ENCODE peak calls at places on chromosomes 11 and 22, in ten cellular contexts. One of them, this sample, is unnamed.

GRCh38 chr11:31240340-31240904 is 129.1 kb downstream of the DCDC1 start:
- DNase-seq in LNCaP clone FGC: peak; percentile 33
- DNase-seq in H9: peak; percentile 40
- DNase-seq in tibial artery: no peak
- DNase-seq in GM23248: peak; percentile 39
- DNase-seq in osteocyte: no peak
- DNase-seq in CD4-positive, alpha-beta memory T cell: peak; percentile 24
- DNase-seq in GM12865: peak; percentile 47
- DNase-seq in SJSA1: no peak
- DNase-seq in activated naive CD4-positive, alpha-beta T cell: no peak
- DNase-seq in this sample: peak; percentile 10

GRCh38 chr22:46769191-46769675 is 6.8 kb downstream of the TBC1D22A start:
- DNase-seq in GM12865: peak; percentile 76
- DNase-seq in SJSA1: no peak
- DNase-seq in LNCaP clone FGC: no peak
- DNase-seq in tibial artery: no peak
- DNase-seq in GM23248: no peak
- DNase-seq in activated naive CD4-positive, alpha-beta T cell: no peak
- DNase-seq in osteocyte: no peak
- DNase-seq in CD4-positive, alpha-beta memory T cell: no peak
- DNase-seq in H9: no peak
- DNase-seq in this sample: no peak

GRCh38 chr11:74449369-74449931 is 17.9 kb downstream of the KCNE3 start:
- DNase-seq in SJSA1: peak; percentile 49
- DNase-seq in CD4-positive, alpha-beta memory T cell: peak; percentile 65
- DNase-seq in tibial artery: no peak
- DNase-seq in GM12865: peak; percentile 68
- DNase-seq in activated naive CD4-positive, alpha-beta T cell: no peak
- DNase-seq in LNCaP clone FGC: no peak
- DNase-seq in H9: peak; percentile 47
- DNase-seq in osteocyte: no peak
- DNase-seq in GM23248: peak; percentile 92
- DNase-seq in this sample: peak; percentile 84

GRCh38 chr11:103714246-103714645 is 322.2 kb upstream of the DDI1 start:
- DNase-seq in CD4-positive, alpha-beta memory T cell: no peak
- DNase-seq in tibial artery: no peak
- DNase-seq in GM12865: no peak
- DNase-seq in LNCaP clone FGC: no peak
- DNase-seq in osteocyte: no peak
- DNase-seq in H9: no peak
- DNase-seq in activated naive CD4-positive, alpha-beta T cell: no peak
- DNase-seq in SJSA1: no peak
- DNase-seq in GM23248: peak; percentile 56
- DNase-seq in this sample: no peak

GRCh38 chr11:111691731-111692130 is 74.5 kb downstream of the PPP2R1B start:
- DNase-seq in tibial artery: no peak
- DNase-seq in GM23248: no peak
- DNase-seq in LNCaP clone FGC: no peak
- DNase-seq in GM12865: no peak
- DNase-seq in H9: no peak
- DNase-seq in CD4-positive, alpha-beta memory T cell: no peak
- DNase-seq in SJSA1: no peak
- DNase-seq in osteocyte: no peak
- DNase-seq in activated naive CD4-positive, alpha-beta T cell: no peak
- DNase-seq in this sample: no peak

GRCh38 chr11:627273-627585 is 248 bp upstream of the SCT start:
- DNase-seq in activated naive CD4-positive, alpha-beta T cell: no peak
- DNase-seq in tibial artery: no peak
- DNase-seq in GM12865: no peak
- DNase-seq in H9: no peak
- DNase-seq in LNCaP clone FGC: no peak
- DNase-seq in osteocyte: no peak
- DNase-seq in SJSA1: no peak
- DNase-seq in GM23248: no peak
- DNase-seq in CD4-positive, alpha-beta memory T cell: no peak
- DNase-seq in this sample: no peak

GRCh38 chr11:2834893-2835767 is 50.4 kb downstream of the CDKN1C start:
- DNase-seq in activated naive CD4-positive, alpha-beta T cell: no peak
- DNase-seq in GM12865: no peak
- DNase-seq in osteocyte: no peak
- DNase-seq in CD4-positive, alpha-beta memory T cell: no peak
- DNase-seq in H9: no peak
- DNase-seq in tibial artery: no peak
- DNase-seq in LNCaP clone FGC: no peak
- DNase-seq in GM23248: no peak
- DNase-seq in SJSA1: no peak
- DNase-seq in this sample: no peak

GRCh38 chr22:29195964-29196666 is 9.6 kb upstream of the EMID1 start:
- DNase-seq in CD4-positive, alpha-beta memory T cell: no peak
- DNase-seq in tibial artery: peak; percentile 43
- DNase-seq in LNCaP clone FGC: no peak
- DNase-seq in activated naive CD4-positive, alpha-beta T cell: no peak
- DNase-seq in SJSA1: no peak
- DNase-seq in osteocyte: no peak
- DNase-seq in GM23248: no peak
- DNase-seq in H9: no peak
- DNase-seq in GM12865: no peak
- DNase-seq in this sample: no peak

GRCh38 chr11:119525855-119526196 is 102.9 kb upstream of the THY1 start:
- DNase-seq in H9: no peak
- DNase-seq in osteocyte: no peak
- DNase-seq in GM12865: no peak
- DNase-seq in tibial artery: no peak
- DNase-seq in CD4-positive, alpha-beta memory T cell: no peak
- DNase-seq in LNCaP clone FGC: no peak
- DNase-seq in SJSA1: no peak
- DNase-seq in activated naive CD4-positive, alpha-beta T cell: no peak
- DNase-seq in GM23248: no peak
- DNase-seq in this sample: no peak

GRCh38 chr11:104043137-104043536 is 6.7 kb downstream of the DDI1 start:
- DNase-seq in activated naive CD4-positive, alpha-beta T cell: no peak
- DNase-seq in SJSA1: no peak
- DNase-seq in osteocyte: no peak
- DNase-seq in GM12865: no peak
- DNase-seq in LNCaP clone FGC: no peak
- DNase-seq in tibial artery: no peak
- DNase-seq in CD4-positive, alpha-beta memory T cell: no peak
- DNase-seq in H9: no peak
- DNase-seq in GM23248: no peak
- DNase-seq in this sample: no peak

GRCh38 chr11:123033895-123034294 is 28.0 kb downstream of the HSPA8 start:
- DNase-seq in tibial artery: no peak
- DNase-seq in GM12865: no peak
- DNase-seq in SJSA1: no peak
- DNase-seq in osteocyte: no peak
- DNase-seq in activated naive CD4-positive, alpha-beta T cell: no peak
- DNase-seq in GM23248: peak; percentile 46
- DNase-seq in CD4-positive, alpha-beta memory T cell: no peak
- DNase-seq in H9: peak; percentile 39
- DNase-seq in LNCaP clone FGC: no peak
- DNase-seq in this sample: no peak

GRCh38 chr22:19504900-19505734 is 19.1 kb downstream of the CLDN5 start:
- DNase-seq in LNCaP clone FGC: no peak
- DNase-seq in osteocyte: no peak
- DNase-seq in tibial artery: peak; percentile 35
- DNase-seq in CD4-positive, alpha-beta memory T cell: no peak
- DNase-seq in H9: no peak
- DNase-seq in GM12865: no peak
- DNase-seq in GM23248: no peak
- DNase-seq in activated naive CD4-positive, alpha-beta T cell: no peak
- DNase-seq in SJSA1: no peak
- DNase-seq in this sample: no peak

GRCh38 chr22:46800102-46800857 is 37.8 kb downstream of the TBC1D22A start:
- DNase-seq in GM23248: no peak
- DNase-seq in CD4-positive, alpha-beta memory T cell: no peak
- DNase-seq in activated naive CD4-positive, alpha-beta T cell: no peak
- DNase-seq in SJSA1: peak; percentile 31
- DNase-seq in osteocyte: peak; percentile 72
- DNase-seq in tibial artery: peak; percentile 35
- DNase-seq in GM12865: no peak
- DNase-seq in LNCaP clone FGC: no peak
- DNase-seq in H9: no peak
- DNase-seq in this sample: no peak

GRCh38 chr11:130894322-130895025 is 21.8 kb downstream of the SNX19 start:
- DNase-seq in activated naive CD4-positive, alpha-beta T cell: peak; percentile 17
- DNase-seq in tibial artery: peak; percentile 86
- DNase-seq in SJSA1: peak; percentile 49
- DNase-seq in GM23248: peak; percentile 74
- DNase-seq in H9: peak; percentile 75
- DNase-seq in GM12865: peak; percentile 74
- DNase-seq in LNCaP clone FGC: peak; percentile 91
- DNase-seq in CD4-positive, alpha-beta memory T cell: peak; percentile 46
- DNase-seq in osteocyte: peak; percentile 87
- DNase-seq in this sample: peak; percentile 50

GRCh38 chr22:41833369-41834004 is 582 bp downstream of the SREBF2 start:
- DNase-seq in CD4-positive, alpha-beta memory T cell: peak; percentile 37
- DNase-seq in GM23248: peak; percentile 65
- DNase-seq in LNCaP clone FGC: no peak
- DNase-seq in H9: no peak
- DNase-seq in osteocyte: no peak
- DNase-seq in GM12865: peak; percentile 61
- DNase-seq in tibial artery: peak; percentile 75
- DNase-seq in SJSA1: no peak
- DNase-seq in activated naive CD4-positive, alpha-beta T cell: no peak
- DNase-seq in this sample: no peak

GRCh38 chr11:86955674-86956522 is 703 bp upstream of the FZD4 start:
- DNase-seq in osteocyte: peak; percentile 92
- DNase-seq in CD4-positive, alpha-beta memory T cell: peak; percentile 17
- DNase-seq in LNCaP clone FGC: peak; percentile 28
- DNase-seq in GM12865: peak; percentile 59
- DNase-seq in tibial artery: peak; percentile 94
- DNase-seq in activated naive CD4-positive, alpha-beta T cell: no peak
- DNase-seq in SJSA1: peak; percentile 55
- DNase-seq in H9: peak; percentile 86
- DNase-seq in GM23248: peak; percentile 84
- DNase-seq in this sample: peak; percentile 21

GRCh38 chr11:41308286-41308685 is 151.2 kb downstream of the LRRC4C start:
- DNase-seq in activated naive CD4-positive, alpha-beta T cell: no peak
- DNase-seq in CD4-positive, alpha-beta memory T cell: no peak
- DNase-seq in GM12865: no peak
- DNase-seq in tibial artery: no peak
- DNase-seq in LNCaP clone FGC: no peak
- DNase-seq in H9: no peak
- DNase-seq in GM23248: no peak
- DNase-seq in osteocyte: no peak
- DNase-seq in SJSA1: no peak
- DNase-seq in this sample: no peak

GRCh38 chr11:17207317-17208256 is at the start of gene PIK3C2A:
- DNase-seq in LNCaP clone FGC: peak; percentile 84
- DNase-seq in activated naive CD4-positive, alpha-beta T cell: peak; percentile 61
- DNase-seq in GM12865: peak; percentile 96
- DNase-seq in CD4-positive, alpha-beta memory T cell: peak; percentile 90
- DNase-seq in H9: peak; percentile 96
- DNase-seq in SJSA1: peak; percentile 97
- DNase-seq in osteocyte: peak; percentile 98
- DNase-seq in tibial artery: peak; percentile 98
- DNase-seq in GM23248: peak; percentile 98
- DNase-seq in this sample: peak; percentile 87